ENCODE peak calls at places on chromosomes 12 and 14, in four cellular contexts. U is cardiac fibroblast, E is kidney, B is cardiac muscle cell. J is an unnamed sample.

GRCh38 chr12:29739279-29739991 is 44.3 kb downstream of the TMTC1 start:
- DNase-seq in U (peak; percentile 72), E (no peak), B (no peak), J (peak; percentile 76)

GRCh38 chr12:12902036-12902435 is 10.7 kb downstream of the GPRC5A start:
- DNase-seq in U (peak; percentile 85), E (no peak), B (no peak), J (peak; percentile 74)

GRCh38 chr12:85156569-85156968 is 120.4 kb downstream of the LRRIQ1 start:
- DNase-seq in U (no peak), E (no peak), B (no peak), J (no peak)

GRCh38 chr12:57173089-57173488 is 25.7 kb upstream of the LRP1-AS start:
- DNase-seq in U (no peak), E (no peak), B (peak; percentile 23), J (no peak)

GRCh38 chr14:66530526-66530925 is 22.6 kb downstream of the GPHN start:
- DNase-seq in U (no peak), E (peak; percentile 55), B (no peak), J (no peak)

GRCh38 chr12:131101703-131102492 is 148.2 kb downstream of the ADGRD1 start:
- DNase-seq in U (no peak), E (no peak), B (no peak), J (no peak)

GRCh38 chr12:68899251-68899771 is 33.7 kb downstream of the CPM start:
- DNase-seq in U (peak; percentile 92), E (peak; percentile 75), B (no peak), J (peak; percentile 97)

GRCh38 chr12:52949413-52950331 is 754 bp downstream of the KRT18 start:
- DNase-seq in U (peak; percentile 94), E (peak; percentile 82), B (no peak), J (peak; percentile 68)

GRCh38 chr14:75427482-75428229 is at the start of gene JDP2:
- DNase-seq in U (peak; percentile 75), E (peak; percentile 97), B (peak; percentile 85), J (peak; percentile 61)

GRCh38 chr12:66648336-66648735 is 30.5 kb downstream of the GRIP1 start:
- DNase-seq in U (no peak), E (no peak), B (no peak), J (no peak)

GRCh38 chr12:110170535-110171185 is 46.5 kb downstream of the IFT81 start:
- DNase-seq in U (no peak), E (no peak), B (no peak), J (no peak)

GRCh38 chr14:75969126-75969525 is 12.7 kb downstream of the TGFB3 start:
- DNase-seq in U (peak; percentile 18), E (no peak), B (no peak), J (peak; percentile 45)

GRCh38 chr14:89432226-89432625 is 15.2 kb upstream of the FOXN3 start:
- DNase-seq in U (no peak), E (no peak), B (no peak), J (no peak)

GRCh38 chr14:98952595-98953325 is 319.2 kb downstream of the BCL11B start:
- DNase-seq in U (peak; percentile 22), E (no peak), B (no peak), J (peak; percentile 80)

GRCh38 chr14:67555518-67556090 is 22.5 kb downstream of the PLEKHH1 start:
- DNase-seq in U (no peak), E (no peak), B (peak; percentile 49), J (no peak)

GRCh38 chr14:105326891-105327694 is 12.5 kb downstream of the PACS2 start:
- DNase-seq in U (no peak), E (no peak), B (no peak), J (no peak)

GRCh38 chr14:29037428-29037827 is 270.8 kb downstream of the FOXG1 start:
- DNase-seq in U (peak; percentile 27), E (no peak), B (no peak), J (peak; percentile 62)

GRCh38 chr12:31369712-31370521 is 44.0 kb upstream of the SINHCAF start:
- DNase-seq in U (peak; percentile 63), E (no peak), B (peak; percentile 36), J (peak; percentile 81)

GRCh38 chr12:124749725-124750124 is 113.9 kb downstream of the SCARB1 start:
- DNase-seq in U (no peak), E (no peak), B (no peak), J (no peak)

GRCh38 chr14:99628832-99629618 is 15.9 kb upstream of the HHIPL1 start:
- DNase-seq in U (peak; percentile 72), E (peak; percentile 92), B (peak; percentile 83), J (peak; percentile 45)

GRCh38 chr14:81310606-81311005 is 89.5 kb downstream of the STON2 start:
- DNase-seq in U (no peak), E (no peak), B (no peak), J (no peak)

GRCh38 chr12:53056901-53057300 is 7.0 kb downstream of the TNS2 start:
- DNase-seq in U (no peak), E (no peak), B (no peak), J (no peak)

GRCh38 chr14:64191756-64192155 is 102.4 kb downstream of the ESR2 start:
- DNase-seq in U (peak; percentile 96), E (no peak), B (no peak), J (peak; percentile 92)

GRCh38 chr12:98062464-98063245 is 452.7 kb upstream of the TMPO start:
- DNase-seq in U (no peak), E (no peak), B (no peak), J (no peak)

GRCh38 chr12:6070472-6071257 is 53.8 kb downstream of the VWF start:
- DNase-seq in U (no peak), E (no peak), B (no peak), J (no peak)

GRCh38 chr12:105840384-105840783 is 298.4 kb downstream of the NUAK1 start:
- DNase-seq in U (no peak), E (no peak), B (no peak), J (no peak)

GRCh38 chr12:127083028-127083949 is 1183.7 kb upstream of the TMEM132C start:
- DNase-seq in U (peak; percentile 87), E (no peak), B (peak; percentile 63), J (peak; percentile 84)

GRCh38 chr12:92928431-92928961 is 599 bp downstream of the EEA1 start:
- DNase-seq in U (peak; percentile 44), E (peak; percentile 85), B (no peak), J (peak; percentile 17)

GRCh38 chr12:115204957-115205754 is 521.2 kb upstream of the TBX3 start:
- DNase-seq in U (peak; percentile 69), E (no peak), B (no peak), J (peak; percentile 92)

GRCh38 chr14:49897965-49898364 is 5.1 kb downstream of the ARF6 start:
- DNase-seq in U (no peak), E (no peak), B (no peak), J (no peak)
- H3K4me3 ChIP-seq in U (no peak overlapping the region), E (no peak overlapping the region), B (no peak overlapping the region), J (no peak overlapping the region)

GRCh38 chr14:69274321-69274720 is 14.4 kb downstream of the GALNT16 start:
- DNase-seq in U (no peak), E (no peak), B (no peak), J (no peak)
- TF ChIP-seq CTCF in U (no peak), E (no peak), B (no peak), J (no peak)

GRCh38 chr14:102437997-102438922 is 71.3 kb downstream of the ANKRD9 start:
- DNase-seq in U (peak; percentile 85), E (peak; percentile 95), B (peak; percentile 92), J (peak; percentile 76)
- H3K4me3 ChIP-seq in U (no peak overlapping the region), E (peak overlapping the region; percentile 50), B (no peak overlapping the region), J (peak overlapping the region; percentile 27)

GRCh38 chr12:17802657-17803641 is 287.0 kb downstream of the RERGL start:
- DNase-seq in U (no peak), E (no peak), B (no peak), J (no peak)
- TF ChIP-seq CTCF in U (no peak), E (no peak), B (no peak), J (no peak)

DNA sequence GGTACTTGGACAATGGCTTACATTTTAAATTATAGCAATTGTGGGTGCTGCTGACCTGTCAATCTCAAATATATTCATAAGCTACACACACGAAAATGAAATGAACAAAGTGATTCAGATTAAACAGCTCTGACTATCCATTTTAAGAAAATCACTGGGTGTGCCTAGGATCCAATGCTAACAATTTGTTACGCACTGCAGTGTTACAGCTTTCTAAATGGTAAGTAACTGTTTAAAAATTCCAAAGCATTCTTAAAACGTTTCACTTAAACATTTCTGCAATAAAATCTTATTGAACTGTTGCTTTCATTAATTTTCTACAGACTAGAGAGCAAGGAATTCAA is 18.9 kb downstream of the LMO3 start:
- DNase-seq in U (no peak), E (no peak), B (no peak), J (no peak)
- H3K4me3 ChIP-seq in U (no peak overlapping the region), E (no peak overlapping the region), B (no peak overlapping the region), J (no peak overlapping the region)

DNA sequence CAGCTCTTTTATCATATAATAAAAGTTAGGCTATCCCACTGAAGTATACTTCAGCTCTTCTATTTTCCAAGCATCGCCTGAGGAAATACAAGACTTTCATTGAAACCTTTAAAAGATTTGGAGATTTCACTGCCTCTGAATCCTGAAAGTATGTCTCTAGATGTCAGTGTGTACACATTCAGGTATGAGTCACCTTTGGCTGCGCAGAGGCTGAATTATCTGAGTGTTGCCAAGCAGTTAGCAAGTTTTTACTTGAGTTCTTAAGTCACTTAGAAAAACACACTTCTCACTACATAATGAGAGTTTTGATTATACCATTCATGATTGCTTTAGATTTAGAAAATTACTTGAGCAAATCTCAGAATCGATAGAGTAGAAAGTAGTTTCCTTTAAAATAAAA is 210.3 kb downstream of the TMTC2 start:
- DNase-seq in U (peak; percentile 21), E (no peak), B (no peak), J (peak; percentile 40)
- TF ChIP-seq CTCF in U (no peak), E (peak; percentile 15), B (no peak), J (no peak)

GRCh38 chr12:26628234-26628633 is 204.8 kb downstream of the ITPR2 start:
- DNase-seq in U (no peak), E (no peak), B (no peak), J (peak; percentile 44)

GRCh38 chr12:26632746-26633145 is 200.2 kb downstream of the ITPR2 start:
- DNase-seq in U (no peak), E (no peak), B (no peak), J (no peak)

GRCh38 chr12:26631846-26632245 is 201.1 kb downstream of the ITPR2 start:
- DNase-seq in U (peak; percentile 59), E (no peak), B (no peak), J (no peak)

GRCh38 chr12:26629864-26630263 is 203.1 kb downstream of the ITPR2 start:
- DNase-seq in U (peak; percentile 62), E (no peak), B (no peak), J (peak; percentile 34)

DNA sequence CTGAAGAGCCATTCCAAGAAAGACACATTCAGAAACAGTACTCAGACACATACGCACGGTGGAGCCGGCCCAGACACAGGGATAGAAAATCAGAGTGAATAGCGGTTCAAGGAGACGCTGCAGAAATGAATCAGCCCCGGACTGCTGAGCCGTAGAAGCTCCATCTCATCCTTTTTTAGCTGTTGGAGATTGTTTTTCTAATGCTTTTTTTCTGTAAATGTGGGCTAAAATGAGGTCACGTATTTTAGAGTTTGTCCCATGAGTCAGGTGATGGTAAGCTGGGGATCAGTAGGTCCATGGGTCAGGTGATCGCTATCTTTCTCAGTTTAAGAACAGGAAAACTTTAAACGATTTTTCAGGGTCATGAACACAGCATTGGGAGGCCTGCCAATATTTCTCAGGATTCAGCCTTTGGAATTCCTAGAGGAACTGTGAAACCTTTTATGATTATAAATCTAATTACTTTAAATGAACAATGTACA is 202.4 kb downstream of the ITPR2 start:
- DNase-seq in U (peak; percentile 87), E (peak; percentile 57), B (no peak), J (peak; percentile 77)
- H3K4me3 ChIP-seq in U (no peak overlapping the region), E (peak overlapping the region; percentile 30), B (no peak overlapping the region), J (peak overlapping the region; percentile 12)

J was measured in fibroblast of mammary gland.